ENCODE peak calls at places on chromosomes 16 and 17, in five cellular contexts. B is cardiac muscle cell; D is stimulated activated CD4-positive, alpha-beta T cell treated with anti-CD3 and anti-CD28 coated beads, Interleukin-2, amount 100 ng/mL, for 48 hours; M is activated naive CD4-positive, alpha-beta T cell; J is iris pigment epithelial cell. V is an unnamed sample.

GRCh38 chr16:46859719-46860152 is 24.4 kb upstream of the GPT2 start:
- DNase-seq in B (peak; percentile 81), D (peak; percentile 41), M (no peak), J (peak; percentile 91), V (no peak)

GRCh38 chr17:76951375-76951905 is 83.2 kb downstream of the MGAT5B start:
- DNase-seq in M (no peak), D (no peak), J (no peak), B (no peak), V (no peak)

GRCh38 chr16:7342598-7342997 is 10.0 kb downstream of the RBFOX1 start:
- DNase-seq in D (no peak), J (no peak), M (no peak), B (no peak), V (no peak)

GRCh38 chr17:59707971-59708425 is 544 bp downstream of the VMP1 start:
- DNase-seq in B (no peak), M (no peak), J (no peak), D (no peak), V (no peak)

GRCh38 chr17:39699818-39700147 is at the start of gene ERBB2:
- DNase-seq in J (peak; percentile 85), B (peak; percentile 82), M (no peak), D (no peak), V (peak; percentile 89)

GRCh38 chr17:78239489-78239931 is 8.1 kb downstream of the TMEM235 start:
- DNase-seq in B (no peak), D (no peak), M (no peak), J (no peak), V (no peak)

GRCh38 chr17:869567-870530 is 87.7 kb downstream of the MRM3 start:
- DNase-seq in D (no peak), M (no peak), J (peak; percentile 80), B (peak; percentile 42), V (peak; percentile 59)

GRCh38 chr17:44308320-44308818 is at the start of gene RUNDC3A:
- DNase-seq in D (peak; percentile 80), M (peak; percentile 69), J (peak; percentile 69), B (peak; percentile 88), V (peak; percentile 85)

GRCh38 chr16:1871974-1872635 is at the start of gene MEIOB:
- DNase-seq in J (no peak), B (peak; percentile 24), M (peak; percentile 26), D (peak; percentile 63), V (no peak)

GRCh38 chr16:89015271-89015859 is 38.4 kb upstream of the CBFA2T3 start:
- DNase-seq in B (no peak), J (no peak), D (no peak), M (no peak), V (no peak)

GRCh38 chr17:29100296-29100695 is 57.4 kb downstream of the PIPOX start:
- DNase-seq in M (no peak), D (no peak), B (no peak), J (no peak), V (no peak)

GRCh38 chr16:67909056-67909742 is 16.1 kb downstream of the PSKH1 start:
- DNase-seq in M (no peak), J (no peak), D (no peak), B (no peak), V (no peak)

GRCh38 chr17:63700528-63701441 is 860 bp upstream of the LIMD2 start:
- DNase-seq in J (peak; percentile 59), M (no peak), B (peak; percentile 82), D (peak; percentile 49), V (no peak)